ENCODE peak calls at places on chromosomes 2 and 18, in four cellular contexts. One of them, this sample, is unnamed.

GRCh38 chr2:156037472-156037871 is 295.0 kb downstream of the NR4A2 start:
- DNase-seq in skeletal muscle cell: no peak
- DNase-seq in ELR: no peak
- DNase-seq in brain microvascular endothelial cell: no peak
- DNase-seq in this sample: no peak

GRCh38 chr2:234649951-234650350 is 153.1 kb upstream of the ARL4C start:
- DNase-seq in brain microvascular endothelial cell: no peak
- DNase-seq in ELR: no peak
- DNase-seq in skeletal muscle cell: no peak
- DNase-seq in this sample: no peak

GRCh38 chr2:156864230-156864629 is 393.3 kb upstream of the GALNT5 start:
- DNase-seq in ELR: no peak
- DNase-seq in brain microvascular endothelial cell: no peak
- DNase-seq in skeletal muscle cell: no peak
- DNase-seq in this sample: no peak

GRCh38 chr18:57970356-57971095 is 73.5 kb upstream of the NEDD4L start:
- DNase-seq in ELR: peak; percentile 41
- DNase-seq in skeletal muscle cell: no peak
- DNase-seq in brain microvascular endothelial cell: no peak
- DNase-seq in this sample: no peak

GRCh38 chr2:31070339-31070738 is 67.9 kb downstream of the GALNT14 start:
- DNase-seq in skeletal muscle cell: no peak
- DNase-seq in ELR: no peak
- DNase-seq in brain microvascular endothelial cell: no peak
- DNase-seq in this sample: no peak

GRCh38 chr2:183532514-183532913 is 408.3 kb downstream of the NUP35 start:
- DNase-seq in skeletal muscle cell: no peak
- DNase-seq in ELR: peak; percentile 17
- DNase-seq in brain microvascular endothelial cell: peak; percentile 3
- DNase-seq in this sample: no peak

GRCh38 chr2:215931256-215931903 is 82.0 kb downstream of the MREG start:
- DNase-seq in ELR: peak; percentile 79
- DNase-seq in brain microvascular endothelial cell: peak; percentile 83
- DNase-seq in skeletal muscle cell: peak; percentile 32
- DNase-seq in this sample: peak; percentile 69

GRCh38 chr2:119063146-119063545 is 95.4 kb downstream of the C1QL2 start:
- DNase-seq in ELR: no peak
- DNase-seq in brain microvascular endothelial cell: no peak
- DNase-seq in skeletal muscle cell: no peak
- DNase-seq in this sample: no peak

GRCh38 chr2:133977385-133977784 is 276.5 kb upstream of the MGAT5 start:
- DNase-seq in brain microvascular endothelial cell: no peak
- DNase-seq in ELR: no peak
- DNase-seq in skeletal muscle cell: no peak
- DNase-seq in this sample: no peak

GRCh38 chr2:47984041-47984440 is 77.7 kb upstream of the FBXO11 start:
- DNase-seq in brain microvascular endothelial cell: no peak
- DNase-seq in skeletal muscle cell: no peak
- DNase-seq in ELR: no peak
- DNase-seq in this sample: no peak

GRCh38 chr2:207768891-207769596 is 662 bp downstream of the FZD5 start:
- DNase-seq in brain microvascular endothelial cell: no peak
- DNase-seq in skeletal muscle cell: no peak
- DNase-seq in ELR: peak; percentile 47
- DNase-seq in this sample: no peak

GRCh38 chr2:24272907-24273306 is 87.4 kb downstream of the ITSN2 start:
- DNase-seq in skeletal muscle cell: no peak
- DNase-seq in ELR: no peak
- DNase-seq in brain microvascular endothelial cell: no peak
- DNase-seq in this sample: no peak

GRCh38 chr18:6374935-6375529 is 39.7 kb downstream of the L3MBTL4 start:
- DNase-seq in skeletal muscle cell: no peak
- DNase-seq in brain microvascular endothelial cell: no peak
- DNase-seq in ELR: no peak
- DNase-seq in this sample: no peak

GRCh38 chr2:188381614-188382013 is 89.9 kb downstream of the GULP1 start:
- DNase-seq in ELR: peak; percentile 87
- DNase-seq in brain microvascular endothelial cell: no peak
- DNase-seq in skeletal muscle cell: no peak
- DNase-seq in this sample: no peak

GRCh38 chr2:240426797-240427721 is 8.4 kb upstream of the GPC1 start:
- DNase-seq in skeletal muscle cell: peak; percentile 37
- DNase-seq in brain microvascular endothelial cell: peak; percentile 13
- DNase-seq in ELR: peak; percentile 39
- DNase-seq in this sample: peak; percentile 59

This sample was measured in tibial artery.